ENCODE peak calls at places on chromosome 17, in nine cellular contexts. F, H, Q, O, W, N, P, G and B are unnamed samples. For H3K4me1, the result is how much of the 10 kb centered on the place peaks cover.

GRCh38 chr17:15411556-15412198 is 55.7 kb downstream of the CDRT4 start:
- DNase-seq in F (no peak), H (peak), Q (no peak), O (no peak), W (no peak), N (no peak), P (peak), G (no peak), B (no peak)

GRCh38 chr17:7355053-7355452 is at the start of gene TMEM95:
- DNase-seq in F (peak), H (no peak), Q (no peak), O (peak), W (no peak), N (peak), P (peak), G (no peak), B (no peak)

GRCh38 chr17:55320594-55321506 is 56.1 kb downstream of the HLF start:
- DNase-seq in F (peak), H (no peak), Q (no peak), O (no peak), W (no peak), N (no peak), P (peak), G (no peak), B (no peak)

GRCh38 chr17:35866356-35866950 is 2.2 kb downstream of the HEATR9 start:
- DNase-seq in F (no peak), H (no peak), Q (no peak), O (no peak), W (no peak), N (peak), P (no peak), G (no peak), B (peak)

GRCh38 chr17:72470338-72471133 is 349.7 kb downstream of the SOX9 start:
- DNase-seq in F (peak), H (no peak), Q (no peak), O (no peak), W (no peak), N (no peak), P (no peak), G (no peak), B (no peak)

GRCh38 chr17:57607553-57608120 is 137.5 kb downstream of the CCDC182 start:
- DNase-seq in F (peak), H (peak), Q (no peak), O (no peak), W (no peak), N (no peak), P (no peak), G (no peak), B (no peak)

GRCh38 chr17:57135748-57136342 is 50.8 kb downstream of the AKAP1 start:
- DNase-seq in F (no peak), H (peak), Q (no peak), O (no peak), W (no peak), N (no peak), P (no peak), G (no peak), B (no peak)

GRCh38 chr17:60989439-60989838 is 311.8 kb downstream of the BCAS3 start:
- DNase-seq in F (no peak), H (no peak), Q (no peak), O (no peak), W (no peak), N (no peak), P (no peak), G (no peak), B (no peak)

GRCh38 chr17:58788199-58788598 is 32.5 kb downstream of the PPM1E start:
- DNase-seq in F (no peak), H (no peak), Q (no peak), O (no peak), W (no peak), N (no peak), P (no peak), G (no peak), B (no peak)

GRCh38 chr17:7894226-7894625 is 5.6 kb downstream of the CHD3 start:
- DNase-seq in F (no peak), H (no peak), Q (no peak), O (no peak), W (no peak), N (no peak), P (no peak), G (no peak), B (no peak)

GRCh38 chr17:71176928-71177443 is 943.8 kb upstream of the SOX9 start:
- DNase-seq in F (no peak), H (no peak), Q (no peak), O (no peak), W (no peak), N (no peak), P (no peak), G (no peak), B (no peak)

GRCh38 chr17:53316988-53317387 is 505.7 kb upstream of the KIF2B start:
- DNase-seq in F (no peak), H (no peak), Q (no peak), O (no peak), W (no peak), N (no peak), P (no peak), G (no peak), B (no peak)

GRCh38 chr17:1560582-1561170 is 1.9 kb downstream of the PITPNA start:
- DNase-seq in F (no peak), H (no peak), Q (no peak), O (no peak), W (no peak), N (no peak), P (no peak), G (no peak), B (no peak)
- H3K4me1 ChIP-seq in F (under half), H (under half), Q (under half), O (under half), W (under half), N (under half), P (under half), G (under half), B (under half)

DNA sequence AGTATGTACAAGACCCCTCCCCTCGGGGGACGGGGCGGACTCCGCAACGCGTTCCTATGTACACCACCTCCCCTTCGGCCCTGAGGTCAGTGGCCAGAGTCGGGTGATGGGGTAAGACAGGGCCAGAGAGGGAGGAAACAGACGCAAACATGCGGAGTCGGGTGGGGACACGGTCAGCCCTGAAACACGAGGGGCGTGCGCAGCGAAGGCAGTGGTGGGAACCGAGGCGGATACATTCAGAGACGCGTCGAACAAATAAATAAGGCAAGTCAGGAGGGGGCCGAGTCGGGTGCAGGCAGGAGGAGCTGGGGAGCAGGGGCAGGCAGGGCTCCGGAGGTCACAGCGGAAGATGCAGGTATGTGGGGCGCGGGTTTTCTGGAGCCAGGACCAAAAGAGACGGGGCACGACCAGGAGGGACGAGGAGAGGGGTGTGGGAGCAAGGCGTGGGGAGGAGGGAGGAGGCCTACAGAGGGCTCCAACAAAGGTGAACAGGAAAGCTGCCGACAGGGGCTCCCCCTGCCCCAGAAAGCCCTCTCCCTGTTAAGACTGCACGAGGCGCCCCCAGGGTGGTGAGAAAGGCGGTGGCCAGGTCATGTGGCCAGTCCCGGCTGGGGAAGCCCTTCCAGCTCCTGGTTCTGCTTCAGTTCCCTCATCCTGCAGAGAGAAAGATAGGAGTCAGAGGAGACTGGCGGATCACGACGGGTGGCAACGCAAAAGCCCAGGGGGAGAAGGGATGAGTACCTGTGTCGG is 724 bp upstream of the SPAG7 start:
- DNase-seq in F (no peak), H (no peak), Q (no peak), O (no peak), W (peak), N (peak), P (no peak), G (no peak), B (peak)
- TF ChIP-seq CTCF in F (no peak), H (no peak), Q (no peak), O (no peak), W (no peak), N (no peak), P (no peak), G (no peak), B (no peak)

GRCh38 chr17:77314601-77315000 is 173.8 kb downstream of the SEC14L1 start:
- DNase-seq in F (no peak), H (peak), Q (no peak), O (no peak), W (no peak), N (no peak), P (no peak), G (no peak), B (no peak)

GRCh38 chr17:77311371-77311981 is 170.7 kb downstream of the SEC14L1 start:
- DNase-seq in F (no peak), H (no peak), Q (no peak), O (no peak), W (no peak), N (no peak), P (no peak), G (no peak), B (no peak)

GRCh38 chr17:77313831-77314230 is 173.1 kb downstream of the SEC14L1 start:
- DNase-seq in F (no peak), H (no peak), Q (no peak), O (no peak), W (no peak), N (no peak), P (no peak), G (no peak), B (no peak)

GRCh38 chr17:77312061-77312684 is 171.4 kb downstream of the SEC14L1 start:
- DNase-seq in F (no peak), H (no peak), Q (no peak), O (no peak), W (no peak), N (no peak), P (no peak), G (no peak), B (no peak)

DNA sequence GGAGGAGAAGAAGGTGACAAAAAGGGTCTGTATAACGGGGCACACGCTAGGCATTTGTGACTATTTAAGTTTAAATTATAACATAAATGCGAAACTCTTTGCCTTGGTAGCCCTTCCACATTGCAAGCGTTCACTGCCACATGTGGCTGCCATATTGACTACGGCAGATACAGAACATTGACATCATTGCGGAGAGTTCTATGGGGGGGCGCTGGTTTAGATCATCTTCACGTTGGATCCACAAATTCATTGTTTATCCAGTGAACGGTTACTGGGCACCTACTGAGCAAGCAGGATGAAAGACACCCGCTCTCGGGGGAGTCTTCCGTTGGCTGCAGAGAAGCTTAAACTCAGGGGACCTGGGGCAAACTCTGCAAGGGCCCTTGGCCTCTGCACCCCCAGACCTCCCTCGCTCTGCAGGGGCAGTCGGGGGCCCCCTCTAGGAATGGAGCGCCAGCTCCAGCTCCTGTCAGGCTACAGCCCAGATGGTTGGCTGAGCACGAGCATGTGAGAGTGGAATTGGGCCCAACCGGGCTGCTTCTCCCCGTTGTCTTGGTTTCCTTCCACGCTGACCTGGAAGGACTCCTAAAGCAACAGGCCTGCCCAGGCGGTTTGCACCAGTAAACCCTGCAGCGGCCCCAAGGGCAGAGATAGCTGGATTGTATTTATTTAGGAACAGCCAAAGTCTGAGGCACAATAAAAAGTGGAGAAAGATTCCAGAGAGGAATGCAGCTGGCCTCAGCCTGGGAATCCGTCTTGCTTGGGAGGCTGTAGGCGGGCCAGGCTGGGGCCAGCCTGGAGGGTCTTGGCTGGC is 172.2 kb downstream of the SEC14L1 start:
- DNase-seq in F (no peak), H (peak), Q (no peak), O (peak), W (peak), N (peak), P (peak), G (no peak), B (peak)
- H3K4me3 ChIP-seq in F (no peak), H (no peak), Q (no peak), O (no peak), W (no peak), N (no peak), P (no peak), G (no peak), B (no peak)

GRCh38 chr17:40026816-40027613 is 11.8 kb downstream of the CSF3 start:
- DNase-seq in F (peak), H (peak), Q (peak), O (peak), W (peak), N (peak), P (peak), G (peak), B (peak)
- H3K4me1 ChIP-seq in F (half or more), H (under half), Q (under half), O (under half), W (under half), N (under half), P (under half), G (under half), B (under half)

DNA sequence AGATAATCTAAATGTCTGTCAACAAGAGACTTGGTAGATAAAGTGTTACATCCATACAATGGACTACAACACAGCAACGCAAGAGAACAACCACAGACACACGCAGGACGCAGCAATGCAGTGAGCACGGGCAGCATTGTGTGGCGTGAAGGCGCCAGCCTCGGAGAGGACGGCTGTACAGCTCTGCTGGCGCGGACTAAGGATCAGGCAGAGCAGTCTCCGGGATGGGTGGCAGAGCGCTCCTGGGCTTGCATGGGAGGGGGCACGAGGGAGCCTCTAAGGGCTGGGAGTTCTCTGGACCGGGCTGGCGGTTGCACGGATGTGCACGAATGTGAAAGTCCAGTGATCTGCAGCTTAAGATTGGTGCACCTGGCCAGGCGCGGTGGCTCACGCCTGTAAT is 34.5 kb downstream of the ACTG1 start:
- DNase-seq in F (no peak), H (no peak), Q (no peak), O (no peak), W (no peak), N (no peak), P (no peak), G (no peak), B (no peak)
- TF ChIP-seq CTCF in F (no peak), H (no peak), Q (no peak), O (no peak), W (no peak), N (no peak), P (no peak), G (no peak), B (no peak)

DNA sequence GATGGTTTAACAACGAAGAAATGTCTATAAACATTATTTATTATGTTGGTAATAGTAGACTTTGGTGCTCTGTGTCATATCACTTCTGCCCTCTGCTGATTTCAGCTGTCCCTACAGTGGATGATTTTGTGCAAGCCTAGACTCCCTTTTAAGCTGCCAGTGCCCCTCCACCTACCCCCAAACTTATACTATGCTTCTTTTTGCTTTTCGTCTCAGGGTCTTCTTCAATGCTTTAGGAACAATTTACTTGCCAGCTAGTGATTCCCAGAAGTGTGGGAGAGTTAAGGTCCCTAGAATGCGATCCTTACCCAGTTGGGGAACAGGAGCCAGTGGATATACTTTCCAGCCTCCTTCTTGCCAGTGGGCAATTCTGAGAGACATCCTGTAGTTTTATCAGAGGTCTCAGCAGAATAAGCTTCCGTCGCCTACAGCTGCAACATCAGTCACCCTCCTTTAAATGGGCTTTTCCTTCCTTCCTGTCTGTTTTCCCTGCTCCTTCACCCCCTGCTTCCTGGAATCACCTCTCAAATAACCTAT is 4.1 kb downstream of the ICAM2 start:
- DNase-seq in F (no peak), H (no peak), Q (no peak), O (no peak), W (no peak), N (no peak), P (no peak), G (no peak), B (no peak)
- H3K4me3 ChIP-seq in F (no peak), H (no peak), Q (no peak), O (peak), W (no peak), N (no peak), P (no peak), G (peak), B (no peak)

DNA sequence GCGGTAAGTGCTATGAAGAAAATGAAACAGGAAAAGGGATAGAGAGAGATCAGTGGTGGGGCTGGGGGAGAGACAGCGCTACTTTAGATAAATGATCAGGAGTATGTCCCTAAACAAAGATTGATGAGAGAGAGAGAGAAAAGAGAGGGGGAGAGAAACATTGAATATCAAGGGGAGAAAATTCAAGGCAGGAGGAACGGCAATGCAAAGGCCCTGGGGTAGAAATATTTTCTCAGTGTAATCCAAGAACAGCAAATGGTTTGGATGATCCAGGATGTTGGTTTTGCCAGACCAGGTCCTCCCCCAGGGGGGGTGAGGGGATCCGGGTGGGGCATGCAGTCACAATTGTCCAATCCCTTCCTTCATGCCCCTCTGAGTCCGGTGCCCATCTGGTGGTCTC is 43.5 kb downstream of the TMEM132E start:
- DNase-seq in F (no peak), H (no peak), Q (no peak), O (no peak), W (no peak), N (no peak), P (no peak), G (no peak), B (no peak)
- H3K4me1 ChIP-seq in F (under half), H (under half), Q (under half), O (under half), W (under half), N (under half), P (under half), G (under half), B (under half)

GRCh38 chr17:50322271-50322670 is 23.7 kb upstream of the XYLT2 start:
- DNase-seq in F (no peak), H (no peak), Q (no peak), O (no peak), W (no peak), N (no peak), P (no peak), G (no peak), B (no peak)

GRCh38 chr17:50319630-50320029 is 26.3 kb upstream of the XYLT2 start:
- DNase-seq in F (no peak), H (no peak), Q (no peak), O (no peak), W (no peak), N (no peak), P (no peak), G (no peak), B (no peak)

GRCh38 chr17:50316016-50316587 is 29.8 kb upstream of the XYLT2 start:
- DNase-seq in F (peak), H (peak), Q (no peak), O (no peak), W (no peak), N (no peak), P (no peak), G (no peak), B (no peak)

GRCh38 chr17:50317121-50317520 is 28.8 kb upstream of the XYLT2 start:
- DNase-seq in F (no peak), H (peak), Q (no peak), O (no peak), W (no peak), N (no peak), P (no peak), G (no peak), B (no peak)

GRCh38 chr17:50318551-50319310 is 27.2 kb upstream of the XYLT2 start:
- DNase-seq in F (peak), H (peak), Q (no peak), O (no peak), W (no peak), N (peak), P (peak), G (no peak), B (no peak)
- TF ChIP-seq CTCF in F (no peak), H (no peak), Q (no peak), O (no peak), W (no peak), N (no peak), P (no peak), G (no peak), B (no peak)

DNA sequence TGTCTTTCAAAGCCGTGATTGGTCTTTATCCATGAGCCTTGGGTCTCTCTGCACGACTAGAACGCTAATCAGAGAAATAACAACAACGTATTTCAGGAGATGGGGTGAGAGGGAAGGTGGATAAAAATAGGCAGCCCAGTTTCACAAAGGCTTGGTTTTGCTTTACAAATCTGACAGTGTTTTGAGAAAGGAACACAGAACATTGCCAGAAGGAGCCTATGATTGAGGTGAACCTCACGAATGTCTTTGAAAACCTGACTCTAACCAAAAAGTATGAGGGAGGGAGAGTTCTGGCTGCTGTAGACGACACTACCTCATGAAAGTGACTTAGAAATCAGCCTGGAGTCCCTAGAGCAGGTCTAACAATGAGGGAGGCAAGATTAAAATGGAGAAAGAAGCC is 38.0 kb upstream of the NOL11 start:
- DNase-seq in F (no peak), H (no peak), Q (no peak), O (no peak), W (no peak), N (no peak), P (no peak), G (no peak), B (no peak)
- H3K4me3 ChIP-seq in F (no peak), H (no peak), Q (no peak), O (no peak), W (no peak), N (no peak), P (no peak), G (no peak), B (no peak)